ENCODE peak calls at places on chromosomes 1 and 21, in seven cellular contexts. A is heart left ventricle, L is IMR-90, F is H54, W is A549, R is transverse colon, M is sigmoid colon. X is an unnamed sample.
A peak's percentile ranks its signal among the peaks of the same experiment; 100 is the strongest.

GRCh38 chr21:35512321-35512720 is 463.2 kb upstream of the RUNX1 start:
- DNase-seq in A (no peak), L (peak; percentile 31), F (no peak), W (no peak), R (no peak), M (no peak), X (no peak)

GRCh38 chr1:28796321-28797213 is 15.4 kb upstream of the OPRD1 start:
- DNase-seq in A (no peak), L (no peak), F (no peak), W (no peak), R (no peak), M (no peak), X (no peak)

GRCh38 chr1:170146861-170147260 is 1.1 kb downstream of the NTMT2 start:
- DNase-seq in A (no peak), L (no peak), F (no peak), W (no peak), R (no peak), M (no peak), X (no peak)

GRCh38 chr1:67760030-67760821 is 73.0 kb downstream of the GNG12 start:
- DNase-seq in A (peak; percentile 39), L (peak; percentile 86), F (no peak), W (peak; percentile 62), R (peak; percentile 85), M (no peak), X (peak; percentile 76)

GRCh38 chr1:54798206-54798605 is 2.9 kb downstream of the TTC22 start:
- DNase-seq in A (no peak), L (no peak), F (no peak), W (no peak), R (peak; percentile 69), M (peak; percentile 51), X (no peak)

GRCh38 chr1:940121-941026 is 16.7 kb downstream of the SAMD11 start:
- DNase-seq in A (peak; percentile 72), L (peak; percentile 62), F (no peak), W (peak; percentile 66), R (peak; percentile 45), M (peak; percentile 82), X (peak; percentile 56)

GRCh38 chr1:212366901-212367300 is 47.8 kb downstream of the PACC1 start:
- DNase-seq in A (no peak), L (peak; percentile 49), F (no peak), W (no peak), R (no peak), M (no peak), X (no peak)

GRCh38 chr1:84698151-84698651 is 7.9 kb upstream of the SSX2IP start:
- DNase-seq in A (no peak), L (peak; percentile 94), F (peak; percentile 16), W (no peak), R (no peak), M (no peak), X (no peak)

GRCh38 chr1:10324627-10325026 is 74.2 kb upstream of the PGD start:
- DNase-seq in A (no peak), L (no peak), F (no peak), W (no peak), R (no peak), M (no peak), X (no peak)

GRCh38 chr1:53250325-53250724 is 12.0 kb upstream of the MAGOH start:
- DNase-seq in A (no peak), L (no peak), F (no peak), W (no peak), R (no peak), M (no peak), X (no peak)

GRCh38 chr1:107870691-107871090 is 94.3 kb downstream of the VAV3 start:
- DNase-seq in A (no peak), L (no peak), F (no peak), W (no peak), R (no peak), M (no peak), X (no peak)

GRCh38 chr1:64133036-64133435 is 70.4 kb upstream of the UBE2U start:
- DNase-seq in A (no peak), L (peak; percentile 92), F (peak; percentile 71), W (peak; percentile 63), R (no peak), M (no peak), X (no peak)

GRCh38 chr1:172363852-172364251 is 56.6 kb upstream of the C1orf105 start:
- DNase-seq in A (no peak), L (no peak), F (no peak), W (no peak), R (no peak), M (no peak), X (no peak)

GRCh38 chr1:166811691-166812090 is 27.6 kb upstream of the POGK start:
- DNase-seq in A (no peak), L (peak; percentile 34), F (no peak), W (no peak), R (no peak), M (no peak), X (no peak)

GRCh38 chr1:26388791-26389445 is 16.4 kb upstream of the ZNF683 start:
- DNase-seq in A (no peak), L (peak; percentile 41), F (no peak), W (no peak), R (no peak), M (no peak), X (no peak)

GRCh38 chr1:227952374-227953021 is 4.8 kb upstream of the WNT9A start:
- DNase-seq in A (no peak), L (no peak), F (no peak), W (no peak), R (no peak), M (peak; percentile 64), X (peak; percentile 16)

GRCh38 chr1:44805311-44806024 is 1.7 kb downstream of the DYNLT4 start:
- DNase-seq in A (peak; percentile 31), L (no peak), F (no peak), W (no peak), R (no peak), M (peak; percentile 64), X (no peak)

GRCh38 chr1:50427818-50428779 is 4.9 kb upstream of the DMRTA2 start:
- DNase-seq in A (no peak), L (no peak), F (no peak), W (no peak), R (no peak), M (no peak), X (no peak)

GRCh38 chr1:42150626-42151025 is 2.6 kb upstream of the GUCA2B start:
- DNase-seq in A (no peak), L (no peak), F (no peak), W (no peak), R (no peak), M (peak; percentile 38), X (no peak)

GRCh38 chr1:66464802-66465201 is 69.2 kb upstream of the SGIP1 start:
- DNase-seq in A (no peak), L (peak; percentile 99), F (peak; percentile 42), W (peak; percentile 16), R (no peak), M (no peak), X (no peak)

GRCh38 chr1:231404318-231404717 is 17.8 kb downstream of the EGLN1 start:
- DNase-seq in A (no peak), L (no peak), F (no peak), W (no peak), R (no peak), M (no peak), X (no peak)

GRCh38 chr1:46687095-46687659 is 15.5 kb downstream of the TEX38 start:
- DNase-seq in A (peak; percentile 85), L (peak; percentile 40), F (no peak), W (no peak), R (peak; percentile 94), M (peak; percentile 92), X (peak; percentile 96)

GRCh38 chr1:55064071-55064581 is 24.8 kb downstream of the PCSK9 start:
- DNase-seq in A (peak; percentile 55), L (no peak), F (no peak), W (no peak), R (no peak), M (no peak), X (no peak)

GRCh38 chr1:221824909-221825308 is 83.0 kb upstream of the DUSP10 start:
- DNase-seq in A (no peak), L (no peak), F (no peak), W (no peak), R (no peak), M (no peak), X (no peak)
- TF ChIP-seq POLR2A in A (no peak), L (no peak), F (no peak), W (no peak), R (no peak), M (no peak), X (no peak)

GRCh38 chr1:62688687-62689085 is 500 bp upstream of the DOCK7 start:
- DNase-seq in A (no peak), L (peak; percentile 31), F (no peak), W (no peak), R (no peak), M (no peak), X (no peak)

GRCh38 chr1:62689524-62689923 is 1.3 kb upstream of the DOCK7 start:
- DNase-seq in A (no peak), L (peak; percentile 91), F (no peak), W (no peak), R (no peak), M (no peak), X (no peak)

GRCh38 chr1:62686822-62687221 is 1.4 kb downstream of the DOCK7 start:
- DNase-seq in A (no peak), L (no peak), F (no peak), W (no peak), R (no peak), M (no peak), X (no peak)

GRCh38 chr1:62687421-62687902 is 724 bp downstream of the DOCK7 start:
- DNase-seq in A (peak; percentile 32), L (peak; percentile 43), F (no peak), W (peak; percentile 40), R (no peak), M (peak; percentile 66), X (peak; percentile 29)

DNA sequence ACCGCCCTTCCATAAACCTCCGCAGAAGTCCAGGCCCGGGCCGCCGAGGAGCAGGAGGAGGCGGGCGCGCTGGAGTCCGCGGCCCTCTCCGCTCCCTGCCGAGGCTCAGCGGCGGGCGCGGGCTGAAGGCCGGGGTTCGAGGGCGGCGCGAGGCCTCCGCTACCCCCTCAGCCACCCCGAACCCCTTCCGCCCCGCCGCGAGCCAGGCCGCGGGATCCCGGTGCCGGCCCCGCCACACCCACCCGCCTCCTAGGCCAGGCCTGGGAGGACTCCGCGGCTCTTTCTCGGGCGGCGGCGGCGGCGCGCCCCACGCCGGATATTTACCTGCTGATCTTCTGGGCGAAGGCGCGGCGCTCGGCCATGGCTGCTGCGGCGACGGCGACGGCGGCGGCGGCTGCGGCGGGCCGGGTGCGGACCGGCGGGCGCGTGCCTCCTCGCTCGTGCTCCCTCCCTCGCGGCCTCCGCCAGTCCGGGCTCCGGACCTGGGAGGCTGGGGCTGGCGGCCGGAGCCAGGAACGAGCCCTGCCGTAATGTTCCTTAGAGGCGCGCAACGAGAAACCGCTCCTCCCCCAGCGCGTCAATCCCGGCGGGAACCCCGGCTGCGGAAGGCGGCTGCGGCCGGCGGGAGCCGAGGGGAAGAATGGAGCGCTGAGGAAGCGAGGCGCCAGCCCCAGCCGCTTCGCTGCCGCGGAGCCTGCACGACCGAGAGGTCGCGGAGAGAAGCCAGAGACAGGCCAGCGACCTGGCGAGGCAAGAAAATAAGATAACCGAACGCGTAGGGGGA is at the start of gene DOCK7:
- DNase-seq in A (peak; percentile 83), L (peak; percentile 74), F (peak; percentile 59), W (peak; percentile 77), R (peak; percentile 85), M (peak; percentile 86), X (peak; percentile 80)
- TF ChIP-seq POLR2A in A (no peak), L (peak; percentile 44), F (peak; percentile 74), W (peak; percentile 43), R (no peak), M (no peak), X (no peak)

GRCh38 chr1:65432918-65433317 is 12.4 kb downstream of the LEPR start:
- DNase-seq in A (no peak), L (no peak), F (no peak), W (no peak), R (no peak), M (no peak), X (no peak)
- TF ChIP-seq POLR2A in A (no peak), L (no peak), F (no peak), W (no peak), R (no peak), M (no peak), X (no peak)

GRCh38 chr1:223788746-223789415 is 56.9 kb downstream of the TP53BP2 start:
- DNase-seq in A (no peak), L (no peak), F (no peak), W (no peak), R (no peak), M (no peak), X (no peak)
- TF ChIP-seq POLR2A in A (no peak), L (no peak), F (no peak), W (no peak), R (no peak), M (no peak), X (no peak)